ENCODE peak calls at places on chromosome 14, in ten cellular contexts. F, L, O, C, T, I, N, K, V and Z are unnamed samples.

GRCh38 chr14:104436047-104436531 is 143.5 kb upstream of the C14orf180 start:
- DNase-seq in K (no peak), O (peak), V (no peak), F (peak), L (no peak), N (no peak), C (peak), I (no peak), T (peak), Z (peak)

GRCh38 chr14:89126461-89126860 is 290.6 kb downstream of the FOXN3 start:
- DNase-seq in C (no peak), I (no peak), V (no peak), L (no peak), T (no peak), N (no peak), K (no peak), O (no peak), F (no peak), Z (no peak)

GRCh38 chr14:67987596-67987995 is 168.0 kb downstream of the RAD51B start:
- DNase-seq in T (peak), F (peak), V (no peak), C (no peak), I (no peak), O (no peak), N (no peak), K (no peak), L (no peak), Z (peak)

GRCh38 chr14:44529026-44529425 is 21.9 kb upstream of the FSCB start:
- DNase-seq in N (no peak), F (no peak), K (no peak), T (no peak), C (no peak), I (no peak), O (no peak), L (no peak), V (no peak), Z (no peak)

GRCh38 chr14:104604461-104605449 is at the start of gene TMEM179:
- DNase-seq in V (peak), C (peak), N (no peak), O (peak), I (no peak), T (peak), L (peak), K (no peak), F (peak), Z (peak)

GRCh38 chr14:93759781-93760307 is 28.4 kb downstream of the PRIMA1 start:
- DNase-seq in F (peak), C (peak), V (no peak), N (no peak), T (no peak), I (no peak), L (no peak), O (no peak), K (no peak), Z (no peak)

GRCh38 chr14:84225243-84225642 is 1304.7 kb upstream of the FLRT2 start:
- DNase-seq in V (no peak), I (no peak), N (no peak), T (no peak), F (no peak), C (peak), L (no peak), O (no peak), K (no peak), Z (no peak)

GRCh38 chr14:91396959-91397815 is 20.4 kb downstream of the CCDC88C start:
- DNase-seq in N (peak), K (peak), C (no peak), I (no peak), V (peak), O (peak), F (no peak), T (no peak), L (no peak), Z (no peak)

GRCh38 chr14:63564318-63564717 is 21.1 kb upstream of the PPP2R5E start:
- DNase-seq in T (peak), L (no peak), N (no peak), F (peak), O (no peak), C (no peak), I (no peak), K (no peak), V (no peak), Z (peak)

GRCh38 chr14:105528859-105529505 is 2.6 kb downstream of the TMEM121 start:
- DNase-seq in N (no peak), V (no peak), L (no peak), T (no peak), K (no peak), C (peak), I (no peak), F (no peak), O (no peak), Z (no peak)